ENCODE peak calls at places on chromosomes 16 and 17, in nine cellular contexts. One of them, this sample, is unnamed.

GRCh38 chr16:34078697-34079096 is 619.3 kb downstream of the TP53TG3F start:
- DNase-seq in NCI-H1092: no peak
- DNase-seq in T-helper 22 cell: no peak
- DNase-seq in ascending aorta: no peak
- DNase-seq in fibroblast of the aortic adventitia: peak; percentile 40
- DNase-seq in OCI-LY7: no peak
- DNase-seq in activated effector memory CD4-positive, alpha-beta T cell treated with anti-CD3 and anti-CD28 coated beads, Interleukin-2, amount 50 U/mL, for 16 hours: no peak
- DNase-seq in neural crest cell: no peak
- DNase-seq in activated naive CD4-positive, alpha-beta T cell treated with Interleukin-2 at 50 U/mL for 16 hours: no peak
- DNase-seq in this sample: no peak

GRCh38 chr16:54585966-54586365 is 299.4 kb upstream of the IRX3 start:
- DNase-seq in NCI-H1092: no peak
- DNase-seq in T-helper 22 cell: no peak
- DNase-seq in ascending aorta: no peak
- DNase-seq in fibroblast of the aortic adventitia: no peak
- DNase-seq in OCI-LY7: no peak
- DNase-seq in activated effector memory CD4-positive, alpha-beta T cell treated with anti-CD3 and anti-CD28 coated beads, Interleukin-2, amount 50 U/mL, for 16 hours: no peak
- DNase-seq in neural crest cell: no peak
- DNase-seq in activated naive CD4-positive, alpha-beta T cell treated with Interleukin-2 at 50 U/mL for 16 hours: no peak
- DNase-seq in this sample: no peak

GRCh38 chr16:22313141-22313781 is 16.1 kb downstream of the POLR3E start:
- DNase-seq in NCI-H1092: no peak
- DNase-seq in T-helper 22 cell: no peak
- DNase-seq in ascending aorta: peak; percentile 56
- DNase-seq in fibroblast of the aortic adventitia: no peak
- DNase-seq in OCI-LY7: no peak
- DNase-seq in activated effector memory CD4-positive, alpha-beta T cell treated with anti-CD3 and anti-CD28 coated beads, Interleukin-2, amount 50 U/mL, for 16 hours: peak; percentile 59
- DNase-seq in neural crest cell: no peak
- DNase-seq in activated naive CD4-positive, alpha-beta T cell treated with Interleukin-2 at 50 U/mL for 16 hours: no peak
- DNase-seq in this sample: no peak

GRCh38 chr17:47719411-47720152 is 13.5 kb upstream of the TBX21 start:
- DNase-seq in NCI-H1092: no peak
- DNase-seq in T-helper 22 cell: no peak
- DNase-seq in ascending aorta: no peak
- DNase-seq in fibroblast of the aortic adventitia: peak; percentile 46
- DNase-seq in OCI-LY7: no peak
- DNase-seq in activated effector memory CD4-positive, alpha-beta T cell treated with anti-CD3 and anti-CD28 coated beads, Interleukin-2, amount 50 U/mL, for 16 hours: peak; percentile 87
- DNase-seq in neural crest cell: no peak
- DNase-seq in activated naive CD4-positive, alpha-beta T cell treated with Interleukin-2 at 50 U/mL for 16 hours: peak; percentile 82
- DNase-seq in this sample: peak; percentile 84

GRCh38 chr17:15944720-15945492 is at the start of gene ADORA2B:
- DNase-seq in NCI-H1092: peak; percentile 33
- DNase-seq in T-helper 22 cell: no peak
- DNase-seq in ascending aorta: no peak
- DNase-seq in fibroblast of the aortic adventitia: peak; percentile 68
- DNase-seq in OCI-LY7: no peak
- DNase-seq in activated effector memory CD4-positive, alpha-beta T cell treated with anti-CD3 and anti-CD28 coated beads, Interleukin-2, amount 50 U/mL, for 16 hours: peak; percentile 80
- DNase-seq in neural crest cell: peak; percentile 63
- DNase-seq in activated naive CD4-positive, alpha-beta T cell treated with Interleukin-2 at 50 U/mL for 16 hours: peak; percentile 57
- DNase-seq in this sample: peak; percentile 84

GRCh38 chr16:80369559-80369958 is 171.2 kb upstream of the DYNLRB2 start:
- DNase-seq in NCI-H1092: no peak
- DNase-seq in T-helper 22 cell: no peak
- DNase-seq in ascending aorta: no peak
- DNase-seq in fibroblast of the aortic adventitia: peak; percentile 52
- DNase-seq in OCI-LY7: no peak
- DNase-seq in activated effector memory CD4-positive, alpha-beta T cell treated with anti-CD3 and anti-CD28 coated beads, Interleukin-2, amount 50 U/mL, for 16 hours: no peak
- DNase-seq in neural crest cell: peak; percentile 31
- DNase-seq in activated naive CD4-positive, alpha-beta T cell treated with Interleukin-2 at 50 U/mL for 16 hours: no peak
- DNase-seq in this sample: peak; percentile 59

GRCh38 chr16:12119562-12119961 is 143.0 kb downstream of the SNX29 start:
- DNase-seq in NCI-H1092: no peak
- DNase-seq in T-helper 22 cell: no peak
- DNase-seq in ascending aorta: no peak
- DNase-seq in fibroblast of the aortic adventitia: peak; percentile 47
- DNase-seq in OCI-LY7: no peak
- DNase-seq in activated effector memory CD4-positive, alpha-beta T cell treated with anti-CD3 and anti-CD28 coated beads, Interleukin-2, amount 50 U/mL, for 16 hours: no peak
- DNase-seq in neural crest cell: no peak
- DNase-seq in activated naive CD4-positive, alpha-beta T cell treated with Interleukin-2 at 50 U/mL for 16 hours: no peak
- DNase-seq in this sample: no peak

GRCh38 chr17:21419299-21420239 is 43.4 kb downstream of the KCNJ12 start:
- DNase-seq in NCI-H1092: no peak
- DNase-seq in T-helper 22 cell: no peak
- DNase-seq in ascending aorta: peak; percentile 61
- DNase-seq in fibroblast of the aortic adventitia: no peak
- DNase-seq in OCI-LY7: peak; percentile 53
- DNase-seq in activated effector memory CD4-positive, alpha-beta T cell treated with anti-CD3 and anti-CD28 coated beads, Interleukin-2, amount 50 U/mL, for 16 hours: peak; percentile 71
- DNase-seq in neural crest cell: no peak
- DNase-seq in activated naive CD4-positive, alpha-beta T cell treated with Interleukin-2 at 50 U/mL for 16 hours: peak; percentile 21
- DNase-seq in this sample: no peak

GRCh38 chr17:38449364-38449763 is 21.1 kb downstream of the ARHGAP23 start:
- DNase-seq in NCI-H1092: no peak
- DNase-seq in T-helper 22 cell: no peak
- DNase-seq in ascending aorta: no peak
- DNase-seq in fibroblast of the aortic adventitia: no peak
- DNase-seq in OCI-LY7: no peak
- DNase-seq in activated effector memory CD4-positive, alpha-beta T cell treated with anti-CD3 and anti-CD28 coated beads, Interleukin-2, amount 50 U/mL, for 16 hours: no peak
- DNase-seq in neural crest cell: no peak
- DNase-seq in activated naive CD4-positive, alpha-beta T cell treated with Interleukin-2 at 50 U/mL for 16 hours: no peak
- DNase-seq in this sample: peak; percentile 73

GRCh38 chr17:40810505-40810904 is 10.7 kb upstream of the KRT28 start:
- DNase-seq in NCI-H1092: no peak
- DNase-seq in T-helper 22 cell: no peak
- DNase-seq in ascending aorta: no peak
- DNase-seq in fibroblast of the aortic adventitia: peak; percentile 41
- DNase-seq in OCI-LY7: no peak
- DNase-seq in activated effector memory CD4-positive, alpha-beta T cell treated with anti-CD3 and anti-CD28 coated beads, Interleukin-2, amount 50 U/mL, for 16 hours: no peak
- DNase-seq in neural crest cell: no peak
- DNase-seq in activated naive CD4-positive, alpha-beta T cell treated with Interleukin-2 at 50 U/mL for 16 hours: no peak
- DNase-seq in this sample: peak; percentile 73

GRCh38 chr17:27315322-27315721 is 21.4 kb downstream of the WSB1 start:
- DNase-seq in NCI-H1092: peak; percentile 17
- DNase-seq in T-helper 22 cell: no peak
- DNase-seq in ascending aorta: peak; percentile 94
- DNase-seq in fibroblast of the aortic adventitia: peak; percentile 94
- DNase-seq in OCI-LY7: no peak
- DNase-seq in activated effector memory CD4-positive, alpha-beta T cell treated with anti-CD3 and anti-CD28 coated beads, Interleukin-2, amount 50 U/mL, for 16 hours: no peak
- DNase-seq in neural crest cell: no peak
- DNase-seq in activated naive CD4-positive, alpha-beta T cell treated with Interleukin-2 at 50 U/mL for 16 hours: no peak
- DNase-seq in this sample: peak; percentile 70

GRCh38 chr17:81365601-81366585 is 29.4 kb upstream of the BAHCC1 start:
- DNase-seq in NCI-H1092: no peak
- DNase-seq in T-helper 22 cell: no peak
- DNase-seq in ascending aorta: peak; percentile 83
- DNase-seq in fibroblast of the aortic adventitia: peak; percentile 84
- DNase-seq in OCI-LY7: peak; percentile 46
- DNase-seq in activated effector memory CD4-positive, alpha-beta T cell treated with anti-CD3 and anti-CD28 coated beads, Interleukin-2, amount 50 U/mL, for 16 hours: no peak
- DNase-seq in neural crest cell: no peak
- DNase-seq in activated naive CD4-positive, alpha-beta T cell treated with Interleukin-2 at 50 U/mL for 16 hours: peak; percentile 14
- DNase-seq in this sample: no peak

GRCh38 chr17:42872251-42872965 is 21.4 kb downstream of the AOC3 start:
- DNase-seq in NCI-H1092: no peak
- DNase-seq in T-helper 22 cell: no peak
- DNase-seq in ascending aorta: no peak
- DNase-seq in fibroblast of the aortic adventitia: no peak
- DNase-seq in OCI-LY7: no peak
- DNase-seq in activated effector memory CD4-positive, alpha-beta T cell treated with anti-CD3 and anti-CD28 coated beads, Interleukin-2, amount 50 U/mL, for 16 hours: no peak
- DNase-seq in neural crest cell: no peak
- DNase-seq in activated naive CD4-positive, alpha-beta T cell treated with Interleukin-2 at 50 U/mL for 16 hours: no peak
- DNase-seq in this sample: no peak

GRCh38 chr16:4373909-4374742 is 2.5 kb downstream of the VASN start:
- DNase-seq in NCI-H1092: no peak
- DNase-seq in T-helper 22 cell: no peak
- DNase-seq in ascending aorta: peak; percentile 94
- DNase-seq in fibroblast of the aortic adventitia: peak; percentile 99
- DNase-seq in OCI-LY7: no peak
- DNase-seq in activated effector memory CD4-positive, alpha-beta T cell treated with anti-CD3 and anti-CD28 coated beads, Interleukin-2, amount 50 U/mL, for 16 hours: no peak
- DNase-seq in neural crest cell: no peak
- DNase-seq in activated naive CD4-positive, alpha-beta T cell treated with Interleukin-2 at 50 U/mL for 16 hours: no peak
- DNase-seq in this sample: peak; percentile 97

GRCh38 chr16:47143329-47143676 is 442 bp downstream of the NETO2 start:
- DNase-seq in NCI-H1092: peak; percentile 64
- DNase-seq in T-helper 22 cell: peak; percentile 34
- DNase-seq in ascending aorta: peak; percentile 67
- DNase-seq in fibroblast of the aortic adventitia: peak; percentile 37
- DNase-seq in OCI-LY7: peak; percentile 53
- DNase-seq in activated effector memory CD4-positive, alpha-beta T cell treated with anti-CD3 and anti-CD28 coated beads, Interleukin-2, amount 50 U/mL, for 16 hours: peak; percentile 90
- DNase-seq in neural crest cell: peak; percentile 68
- DNase-seq in activated naive CD4-positive, alpha-beta T cell treated with Interleukin-2 at 50 U/mL for 16 hours: peak; percentile 76
- DNase-seq in this sample: peak; percentile 78

GRCh38 chr17:80760501-80760900 is 215.9 kb downstream of the RPTOR start:
- DNase-seq in NCI-H1092: peak; percentile 92
- DNase-seq in T-helper 22 cell: no peak
- DNase-seq in ascending aorta: no peak
- DNase-seq in fibroblast of the aortic adventitia: no peak
- DNase-seq in OCI-LY7: peak; percentile 88
- DNase-seq in activated effector memory CD4-positive, alpha-beta T cell treated with anti-CD3 and anti-CD28 coated beads, Interleukin-2, amount 50 U/mL, for 16 hours: peak; percentile 62
- DNase-seq in neural crest cell: no peak
- DNase-seq in activated naive CD4-positive, alpha-beta T cell treated with Interleukin-2 at 50 U/mL for 16 hours: no peak
- DNase-seq in this sample: no peak

GRCh38 chr17:49434821-49435581 is 20.3 kb upstream of the PHB1 start:
- DNase-seq in NCI-H1092: peak; percentile 19
- DNase-seq in T-helper 22 cell: no peak
- DNase-seq in ascending aorta: no peak
- DNase-seq in fibroblast of the aortic adventitia: peak; percentile 51
- DNase-seq in OCI-LY7: peak; percentile 63
- DNase-seq in activated effector memory CD4-positive, alpha-beta T cell treated with anti-CD3 and anti-CD28 coated beads, Interleukin-2, amount 50 U/mL, for 16 hours: peak; percentile 72
- DNase-seq in neural crest cell: peak; percentile 56
- DNase-seq in activated naive CD4-positive, alpha-beta T cell treated with Interleukin-2 at 50 U/mL for 16 hours: peak; percentile 47
- DNase-seq in this sample: peak; percentile 62

GRCh38 chr16:71254832-71255560 is 24.5 kb upstream of the HYDIN start:
- DNase-seq in NCI-H1092: no peak
- DNase-seq in T-helper 22 cell: no peak
- DNase-seq in ascending aorta: no peak
- DNase-seq in fibroblast of the aortic adventitia: no peak
- DNase-seq in OCI-LY7: peak; percentile 8
- DNase-seq in activated effector memory CD4-positive, alpha-beta T cell treated with anti-CD3 and anti-CD28 coated beads, Interleukin-2, amount 50 U/mL, for 16 hours: no peak
- DNase-seq in neural crest cell: no peak
- DNase-seq in activated naive CD4-positive, alpha-beta T cell treated with Interleukin-2 at 50 U/mL for 16 hours: no peak
- DNase-seq in this sample: no peak